ENCODE peak calls at places on chromosomes 3 and 15, in four cellular contexts. M is epithelial cell of prostate, D is AG20443, I is AG08395. K is an unnamed sample.

GRCh38 chr3:18079062-18079461 is 336.6 kb upstream of the TBC1D5 start:
- DNase-seq in M (no peak), D (no peak), I (no peak), K (no peak)

GRCh38 chr15:76056931-76057330 is 2.9 kb upstream of the TMEM266 start:
- DNase-seq in I (no peak), M (peak; percentile 39), D (no peak), K (no peak)

GRCh38 chr15:92525758-92526245 is 129.8 kb downstream of the FAM174B start:
- DNase-seq in D (no peak), I (no peak), M (no peak), K (no peak)

GRCh38 chr15:98705070-98705469 is 56.7 kb downstream of the IGF1R start:
- DNase-seq in I (no peak), M (no peak), D (no peak), K (no peak)

GRCh38 chr3:69048990-69049389 is 3.1 kb downstream of the TMF1 start:
- DNase-seq in M (no peak), I (no peak), D (no peak), K (no peak)

GRCh38 chr3:87167634-87168456 is 59.3 kb upstream of the CHMP2B start:
- DNase-seq in I (peak; percentile 28), D (peak; percentile 32), M (no peak), K (peak; percentile 61)

GRCh38 chr15:80773122-80773551 is 6.0 kb upstream of the CEMIP start:
- DNase-seq in M (peak; percentile 53), I (no peak), D (no peak), K (peak; percentile 72)

GRCh38 chr3:64561503-64561810 is 126.3 kb downstream of the ADAMTS9 start:
- DNase-seq in M (no peak), I (no peak), D (no peak), K (no peak)

GRCh38 chr15:64122444-64122843 is 26.7 kb downstream of the SNX1 start:
- DNase-seq in M (no peak), I (no peak), D (no peak), K (no peak)

GRCh38 chr3:14550181-14550580 is 10.0 kb upstream of the GRIP2 start:
- DNase-seq in I (no peak), M (no peak), D (no peak), K (no peak)

GRCh38 chr3:141383555-141384129 is 15.3 kb downstream of the ZBTB38 start:
- DNase-seq in D (no peak), M (no peak), I (no peak), K (peak; percentile 66)

GRCh38 chr15:75648156-75649000 is 666 bp downstream of the SNX33 start:
- DNase-seq in D (peak; percentile 57), M (no peak), I (peak; percentile 42), K (no peak)

GRCh38 chr3:24493951-24494615 is 567 bp downstream of the THRB start:
- DNase-seq in I (peak; percentile 47), M (no peak), D (peak; percentile 65), K (peak; percentile 60)

GRCh38 chr3:63724987-63725386 is 72.5 kb downstream of the SNTN start:
- DNase-seq in I (peak; percentile 95), M (peak; percentile 49), D (peak; percentile 92), K (peak; percentile 85)

GRCh38 chr3:152909180-152909883 is 74.4 kb downstream of the P2RY1 start:
- DNase-seq in I (peak; percentile 10), M (no peak), D (peak; percentile 30), K (peak; percentile 17)

GRCh38 chr15:71810256-71811035 is at the start of gene NR2E3:
- DNase-seq in D (no peak), M (no peak), I (no peak), K (no peak)

GRCh38 chr3:127104586-127104985 is 88.3 kb upstream of the PRR23E start:
- DNase-seq in I (no peak), D (no peak), M (no peak), K (no peak)

GRCh38 chr3:183618542-183618941 is 16.9 kb upstream of the KLHL24 start:
- DNase-seq in M (no peak), I (no peak), D (no peak), K (no peak)

GRCh38 chr3:111548756-111549155 is 6.8 kb downstream of the CD96 start:
- DNase-seq in M (no peak), D (no peak), I (no peak), K (no peak)

GRCh38 chr15:93865610-93866009 is 365.8 kb upstream of the MCTP2 start:
- DNase-seq in D (no peak), M (no peak), I (no peak), K (no peak)

GRCh38 chr3:150779402-150779858 is 16.5 kb upstream of the SIAH2 start:
- DNase-seq in M (no peak), I (no peak), D (no peak), K (no peak)

GRCh38 chr15:69880616-69881309 is 217.0 kb downstream of the TLE3 start:
- DNase-seq in M (no peak), I (no peak), D (no peak), K (no peak)

GRCh38 chr3:34011171-34012101 is 213.0 kb downstream of the PDCD6IP start:
- DNase-seq in D (no peak), I (no peak), M (no peak), K (peak; percentile 63)

GRCh38 chr3:69932501-69932900 is 67.0 kb upstream of the SAMMSON start:
- DNase-seq in I (no peak), M (no peak), D (no peak), K (no peak)

GRCh38 chr15:61057830-61058529 is 171.1 kb downstream of the RORA start:
- DNase-seq in I (peak; percentile 22), M (no peak), D (peak; percentile 40), K (peak; percentile 25)

GRCh38 chr3:12611117-12611516 is 52.8 kb downstream of the RAF1 start:
- DNase-seq in M (no peak), D (no peak), I (no peak), K (peak; percentile 31)

GRCh38 chr3:190718691-190719090 is 143.8 kb downstream of the GMNC start:
- DNase-seq in D (peak; percentile 71), I (peak; percentile 55), M (no peak), K (peak; percentile 82)

GRCh38 chr15:74178326-74179100 is 5.0 kb downstream of the ISLR start:
- DNase-seq in D (no peak), I (no peak), M (no peak), K (no peak)

GRCh38 chr3:144629413-144629812 is 657.8 kb downstream of the DIPK2A start:
- DNase-seq in D (no peak), I (no peak), M (no peak), K (no peak)

GRCh38 chr15:90584841-90585240 is 55.1 kb downstream of the CRTC3 start:
- DNase-seq in M (no peak), I (no peak), D (no peak), K (no peak)

GRCh38 chr15:72541714-72542113 is 67.6 kb downstream of the ARIH1 start:
- DNase-seq in D (no peak), M (no peak), I (no peak), K (no peak)

GRCh38 chr15:57635300-57635944 is 43.7 kb downstream of the MYZAP start:
- DNase-seq in I (no peak), D (no peak), M (no peak), K (no peak)

GRCh38 chr15:68609618-68610017 is 30.8 kb downstream of the CORO2B start:
- DNase-seq in D (peak; percentile 54), I (no peak), M (no peak), K (peak; percentile 97)

GRCh38 chr3:51373658-51374421 is 11.3 kb upstream of the MANF start:
- DNase-seq in D (no peak), I (no peak), M (no peak), K (no peak)

GRCh38 chr3:151460774-151461450 is at the start of gene IGSF10:
- DNase-seq in D (peak; percentile 55), I (peak; percentile 27), M (no peak), K (no peak)

GRCh38 chr15:69531302-69532027 is 78.8 kb downstream of the RPLP1 start:
- DNase-seq in D (no peak), I (no peak), M (no peak), K (no peak)

GRCh38 chr15:68558318-68559305 is 20.2 kb upstream of the CORO2B start:
- DNase-seq in D (no peak), M (no peak), I (no peak), K (no peak)

GRCh38 chr15:89118481-89118989 is 30.3 kb downstream of the ABHD2 start:
- DNase-seq in I (no peak), M (no peak), D (no peak), K (no peak)

GRCh38 chr15:25181290-25182097 is 226.7 kb downstream of the SNRPN start:
- DNase-seq in I (no peak), M (no peak), D (no peak), K (no peak)